ENCODE peak calls at places on chromosomes 2 and 18, in seven cellular contexts. T, Z, S, O, I, K and F are unnamed samples.

GRCh38 chr2:180980943-180981898 is 816 bp downstream of the UBE2E3 start:
- DNase-seq in T (no peak), Z (peak), S (peak), O (no peak), I (no peak), K (no peak), F (peak)

GRCh38 chr2:28101892-28102291 is 211.4 kb downstream of the BABAM2 start:
- DNase-seq in T (no peak), Z (no peak), S (no peak), O (no peak), I (no peak), K (no peak), F (no peak)

GRCh38 chr2:69768789-69769188 is 26.9 kb downstream of the ANXA4 start:
- DNase-seq in T (no peak), Z (no peak), S (no peak), O (no peak), I (no peak), K (no peak), F (no peak)

GRCh38 chr2:20745924-20746555 is 76.9 kb downstream of the LDAH start:
- DNase-seq in T (no peak), Z (no peak), S (no peak), O (peak), I (no peak), K (no peak), F (no peak)

GRCh38 chr2:140344842-140345241 is 1564.7 kb upstream of the NXPH2 start:
- DNase-seq in T (no peak), Z (no peak), S (no peak), O (no peak), I (no peak), K (no peak), F (no peak)

GRCh38 chr2:187329586-187329985 is 118.5 kb downstream of the CALCRL start:
- DNase-seq in T (no peak), Z (no peak), S (no peak), O (no peak), I (no peak), K (no peak), F (no peak)

GRCh38 chr18:33375829-33376228 is 64.7 kb downstream of the CCDC178 start:
- DNase-seq in T (no peak), Z (no peak), S (no peak), O (no peak), I (no peak), K (no peak), F (no peak)

GRCh38 chr2:240502430-240503121 is 55.2 kb downstream of the ANKMY1 start:
- DNase-seq in T (no peak), Z (no peak), S (no peak), O (no peak), I (peak), K (no peak), F (no peak)

GRCh38 chr18:31819106-31819924 is 58.6 kb upstream of the SLC25A52 start:
- DNase-seq in T (no peak), Z (no peak), S (no peak), O (peak), I (peak), K (peak), F (peak)

GRCh38 chr2:187638840-187639239 is 84.6 kb upstream of the TFPI start:
- DNase-seq in T (no peak), Z (no peak), S (no peak), O (no peak), I (no peak), K (no peak), F (no peak)

GRCh38 chr2:207683438-207683837 is 28.0 kb upstream of the CCNYL1 start:
- DNase-seq in T (no peak), Z (no peak), S (no peak), O (no peak), I (no peak), K (no peak), F (no peak)

GRCh38 chr18:24265502-24266064 is 126.7 kb downstream of the CABYR start:
- DNase-seq in T (no peak), Z (no peak), S (no peak), O (no peak), I (no peak), K (no peak), F (no peak)

GRCh38 chr2:80166457-80166856 is 138.1 kb downstream of the LRRTM1 start:
- DNase-seq in T (no peak), Z (no peak), S (no peak), O (no peak), I (no peak), K (no peak), F (peak)

GRCh38 chr2:14616342-14616741 is 16.2 kb upstream of the LRATD1 start:
- DNase-seq in T (no peak), Z (no peak), S (no peak), O (peak), I (no peak), K (no peak), F (no peak)

GRCh38 chr2:205193121-205193520 is 489.2 kb upstream of the NRP2 start:
- DNase-seq in T (no peak), Z (no peak), S (no peak), O (no peak), I (peak), K (no peak), F (no peak)

GRCh38 chr2:128622371-128622770 is 303.7 kb upstream of the HS6ST1 start:
- DNase-seq in T (no peak), Z (no peak), S (no peak), O (no peak), I (no peak), K (no peak), F (no peak)

GRCh38 chr2:174692256-174692830 is 71.9 kb downstream of the CHRNA1 start:
- DNase-seq in T (no peak), Z (no peak), S (no peak), O (no peak), I (no peak), K (no peak), F (no peak)

GRCh38 chr2:219731173-219731572 is 103.7 kb downstream of the SLC4A3 start:
- DNase-seq in T (no peak), Z (no peak), S (no peak), O (peak), I (no peak), K (no peak), F (no peak)

GRCh38 chr2:120730053-120730439 is 5.6 kb upstream of the GLI2 start:
- DNase-seq in T (no peak), Z (no peak), S (no peak), O (no peak), I (no peak), K (no peak), F (no peak)

GRCh38 chr18:79576686-79577351 is 102.8 kb upstream of the CTDP1 start:
- DNase-seq in T (no peak), Z (no peak), S (no peak), O (no peak), I (no peak), K (peak), F (no peak)

GRCh38 chr18:71707985-71708500 is 836.1 kb downstream of the CBLN2 start:
- DNase-seq in T (no peak), Z (no peak), S (no peak), O (no peak), I (no peak), K (no peak), F (no peak)

GRCh38 chr2:67684991-67685390 is 287.9 kb downstream of the ETAA1 start:
- DNase-seq in T (no peak), Z (no peak), S (no peak), O (no peak), I (no peak), K (no peak), F (no peak)

GRCh38 chr18:55079481-55080350 is 120.5 kb upstream of the CCDC68 start:
- DNase-seq in T (no peak), Z (no peak), S (no peak), O (no peak), I (no peak), K (no peak), F (no peak)

DNA sequence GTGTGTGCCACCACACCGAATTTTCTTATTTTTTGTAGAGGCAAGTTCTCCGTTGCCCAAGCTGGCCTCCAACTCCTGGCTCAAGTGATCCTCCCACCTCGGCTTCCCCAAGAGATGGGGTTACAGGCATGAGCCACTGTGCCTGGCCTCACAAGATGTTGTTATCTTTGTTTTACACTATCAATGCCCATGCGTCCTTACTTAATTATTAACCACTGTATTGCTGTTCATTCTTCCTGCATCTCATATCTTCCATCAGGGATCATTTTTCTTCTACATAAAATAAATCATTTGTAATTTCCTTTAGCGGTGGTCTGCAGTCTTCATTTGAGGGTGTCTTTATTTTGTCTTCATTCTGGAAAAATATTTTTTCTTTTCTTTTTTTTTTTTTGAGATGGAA is 182.0 kb downstream of the TGIF1 start:
- DNase-seq in T (no peak), Z (no peak), S (no peak), O (no peak), I (no peak), K (no peak), F (no peak)
- TF ChIP-seq TAF1 in T (no peak), Z (no peak), S (no peak), O (no peak), I (no peak), K (no peak), F (no peak)

GRCh38 chr18:10041180-10041579 is 127.4 kb downstream of the VAPA start:
- DNase-seq in T (no peak), Z (no peak), S (no peak), O (no peak), I (no peak), K (no peak), F (no peak)

GRCh38 chr18:10038268-10038667 is 124.5 kb downstream of the VAPA start:
- DNase-seq in T (no peak), Z (no peak), S (no peak), O (no peak), I (no peak), K (no peak), F (no peak)

GRCh38 chr18:10042492-10042891 is 128.7 kb downstream of the VAPA start:
- DNase-seq in T (no peak), Z (no peak), S (no peak), O (no peak), I (no peak), K (no peak), F (no peak)

GRCh38 chr18:10037181-10037580 is 123.4 kb downstream of the VAPA start:
- DNase-seq in T (no peak), Z (no peak), S (no peak), O (no peak), I (no peak), K (no peak), F (no peak)

GRCh38 chr18:10040287-10041011 is 126.6 kb downstream of the VAPA start:
- DNase-seq in T (no peak), Z (no peak), S (no peak), O (no peak), I (no peak), K (no peak), F (no peak)
- TF ChIP-seq TAF1 in T (no peak), Z (no peak), S (no peak), O (no peak), I (no peak), K (no peak), F (no peak)

GRCh38 chr2:41907141-41907540 is 140.7 kb upstream of the PKDCC start:
- DNase-seq in T (no peak), Z (no peak), S (no peak), O (no peak), I (no peak), K (no peak), F (no peak)
- TF ChIP-seq TAF1 in T (no peak), Z (no peak), S (no peak), O (no peak), I (no peak), K (no peak), F (no peak)

GRCh38 chr2:118290436-118291004 is 202.2 kb downstream of the INSIG2 start:
- DNase-seq in T (no peak), Z (no peak), S (no peak), O (no peak), I (no peak), K (no peak), F (no peak)
- TF ChIP-seq TAF1 in T (no peak), Z (no peak), S (no peak), O (no peak), I (no peak), K (no peak), F (no peak)

GRCh38 chr2:56576001-56576400 is 392.2 kb downstream of the CCDC85A start:
- DNase-seq in T (no peak), Z (no peak), S (no peak), O (no peak), I (no peak), K (no peak), F (no peak)
- TF ChIP-seq TAF1 in T (no peak), Z (no peak), S (no peak), O (no peak), I (no peak), K (no peak), F (no peak)

GRCh38 chr18:46950064-46950656 is 32.8 kb downstream of the KATNAL2 start:
- DNase-seq in T (no peak), Z (peak), S (no peak), O (peak), I (peak), K (no peak), F (peak)
- TF ChIP-seq TAF1 in T (no peak), Z (no peak), S (no peak), O (no peak), I (no peak), K (no peak), F (no peak)

GRCh38 chr2:17194083-17194482 is 324.2 kb downstream of the RAD51AP2 start:
- DNase-seq in T (no peak), Z (no peak), S (no peak), O (no peak), I (no peak), K (no peak), F (no peak)
- TF ChIP-seq TAF1 in T (no peak), Z (no peak), S (no peak), O (no peak), I (no peak), K (no peak), F (no peak)